ENCODE peak calls at places on chromosomes 4 and X, in nine cellular contexts. One of them, this sample, is unnamed.

GRCh38 chrX:132622130-132622529 is 133.3 kb upstream of the MBNL3 start:
- DNase-seq in H9: no peak
- DNase-seq in HCT116: peak; percentile 8
- DNase-seq in IMR-90: peak; percentile 35
- DNase-seq in neuronal stem cell: no peak
- DNase-seq in GM23248: peak; percentile 60
- DNase-seq in mesendoderm: peak; percentile 20
- DNase-seq in MM.1S: no peak
- DNase-seq in neural progenitor cell: no peak
- DNase-seq in this sample: peak; percentile 44

GRCh38 chr4:100966846-100967245 is 380.5 kb downstream of the PPP3CA start:
- DNase-seq in H9: no peak
- DNase-seq in HCT116: no peak
- DNase-seq in IMR-90: no peak
- DNase-seq in neuronal stem cell: no peak
- DNase-seq in GM23248: no peak
- DNase-seq in mesendoderm: no peak
- DNase-seq in MM.1S: no peak
- DNase-seq in neural progenitor cell: no peak
- DNase-seq in this sample: no peak

GRCh38 chr4:76987153-76987562 is 37.6 kb downstream of the SEPTIN11 start:
- DNase-seq in H9: no peak
- DNase-seq in HCT116: no peak
- DNase-seq in IMR-90: peak; percentile 99
- DNase-seq in neuronal stem cell: no peak
- DNase-seq in GM23248: peak; percentile 96
- DNase-seq in mesendoderm: peak; percentile 79
- DNase-seq in MM.1S: no peak
- DNase-seq in neural progenitor cell: no peak
- DNase-seq in this sample: peak; percentile 79

GRCh38 chrX:69387559-69388487 is 116.3 kb upstream of the NALF2 start:
- DNase-seq in H9: peak; percentile 88
- DNase-seq in HCT116: peak; percentile 31
- DNase-seq in IMR-90: peak; percentile 21
- DNase-seq in neuronal stem cell: peak; percentile 62
- DNase-seq in GM23248: peak; percentile 54
- DNase-seq in mesendoderm: peak; percentile 93
- DNase-seq in MM.1S: peak; percentile 22
- DNase-seq in neural progenitor cell: peak; percentile 92
- DNase-seq in this sample: peak; percentile 93

GRCh38 chrX:140766024-140766611 is 56.6 kb downstream of the LINC00632 start:
- DNase-seq in H9: peak; percentile 43
- DNase-seq in HCT116: no peak
- DNase-seq in IMR-90: peak; percentile 66
- DNase-seq in neuronal stem cell: peak; percentile 51
- DNase-seq in GM23248: peak; percentile 63
- DNase-seq in mesendoderm: peak; percentile 62
- DNase-seq in MM.1S: peak; percentile 62
- DNase-seq in neural progenitor cell: peak; percentile 68
- DNase-seq in this sample: peak; percentile 84

GRCh38 chrX:69018416-69019072 is 146.7 kb downstream of the PJA1 start:
- DNase-seq in H9: no peak
- DNase-seq in HCT116: no peak
- DNase-seq in IMR-90: no peak
- DNase-seq in neuronal stem cell: no peak
- DNase-seq in GM23248: no peak
- DNase-seq in mesendoderm: no peak
- DNase-seq in MM.1S: no peak
- DNase-seq in neural progenitor cell: no peak
- DNase-seq in this sample: peak; percentile 25

GRCh38 chr4:24956091-24956490 is 43.2 kb upstream of the CCDC149 start:
- DNase-seq in H9: no peak
- DNase-seq in HCT116: no peak
- DNase-seq in IMR-90: no peak
- DNase-seq in neuronal stem cell: no peak
- DNase-seq in GM23248: no peak
- DNase-seq in mesendoderm: peak; percentile 26
- DNase-seq in MM.1S: no peak
- DNase-seq in neural progenitor cell: no peak
- DNase-seq in this sample: no peak

GRCh38 chr4:3210467-3210866 is 38.5 kb upstream of the MSANTD1 start:
- DNase-seq in H9: no peak
- DNase-seq in HCT116: no peak
- DNase-seq in IMR-90: no peak
- DNase-seq in neuronal stem cell: no peak
- DNase-seq in GM23248: no peak
- DNase-seq in mesendoderm: no peak
- DNase-seq in MM.1S: no peak
- DNase-seq in neural progenitor cell: no peak
- DNase-seq in this sample: no peak

GRCh38 chr4:186192068-186192751 is 843 bp downstream of the CYP4V2 start:
- DNase-seq in H9: peak; percentile 59
- DNase-seq in HCT116: no peak
- DNase-seq in IMR-90: peak; percentile 48
- DNase-seq in neuronal stem cell: peak; percentile 29
- DNase-seq in GM23248: peak; percentile 66
- DNase-seq in mesendoderm: peak; percentile 73
- DNase-seq in MM.1S: peak; percentile 15
- DNase-seq in neural progenitor cell: peak; percentile 63
- DNase-seq in this sample: peak; percentile 80

GRCh38 chr4:156242390-156242789 is 288.7 kb upstream of the CTSO start:
- DNase-seq in H9: no peak
- DNase-seq in HCT116: no peak
- DNase-seq in IMR-90: no peak
- DNase-seq in neuronal stem cell: no peak
- DNase-seq in GM23248: no peak
- DNase-seq in mesendoderm: no peak
- DNase-seq in MM.1S: no peak
- DNase-seq in neural progenitor cell: no peak
- DNase-seq in this sample: no peak

GRCh38 chr4:8248091-8248490 is 21.5 kb upstream of the HTRA3 start:
- DNase-seq in H9: no peak
- DNase-seq in HCT116: no peak
- DNase-seq in IMR-90: no peak
- DNase-seq in neuronal stem cell: no peak
- DNase-seq in GM23248: no peak
- DNase-seq in mesendoderm: no peak
- DNase-seq in MM.1S: no peak
- DNase-seq in neural progenitor cell: no peak
- DNase-seq in this sample: no peak

GRCh38 chr4:146190393-146190910 is 14.9 kb downstream of the LSM6 start:
- DNase-seq in H9: no peak
- DNase-seq in HCT116: no peak
- DNase-seq in IMR-90: no peak
- DNase-seq in neuronal stem cell: no peak
- DNase-seq in GM23248: no peak
- DNase-seq in mesendoderm: no peak
- DNase-seq in MM.1S: no peak
- DNase-seq in neural progenitor cell: no peak
- DNase-seq in this sample: no peak

GRCh38 chr4:98473046-98473445 is 185.4 kb downstream of the TSPAN5 start:
- DNase-seq in H9: no peak
- DNase-seq in HCT116: no peak
- DNase-seq in IMR-90: peak; percentile 13
- DNase-seq in neuronal stem cell: no peak
- DNase-seq in GM23248: peak; percentile 47
- DNase-seq in mesendoderm: no peak
- DNase-seq in MM.1S: no peak
- DNase-seq in neural progenitor cell: no peak
- DNase-seq in this sample: no peak

GRCh38 chr4:115090483-115091075 is 22.8 kb downstream of the NDST4 start:
- DNase-seq in H9: no peak
- DNase-seq in HCT116: peak; percentile 32
- DNase-seq in IMR-90: peak; percentile 0
- DNase-seq in neuronal stem cell: peak; percentile 33
- DNase-seq in GM23248: peak; percentile 52
- DNase-seq in mesendoderm: peak; percentile 68
- DNase-seq in MM.1S: peak; percentile 64
- DNase-seq in neural progenitor cell: peak; percentile 61
- DNase-seq in this sample: no peak

GRCh38 chr4:2797545-2798305 is 4.8 kb downstream of the SH3BP2 start:
- DNase-seq in H9: no peak
- DNase-seq in HCT116: no peak
- DNase-seq in IMR-90: no peak
- DNase-seq in neuronal stem cell: no peak
- DNase-seq in GM23248: no peak
- DNase-seq in mesendoderm: no peak
- DNase-seq in MM.1S: no peak
- DNase-seq in neural progenitor cell: peak; percentile 1
- DNase-seq in this sample: no peak

GRCh38 chr4:94419956-94420355 is 31.8 kb upstream of the PDLIM5 start:
- DNase-seq in H9: no peak
- DNase-seq in HCT116: no peak
- DNase-seq in IMR-90: peak; percentile 78
- DNase-seq in neuronal stem cell: no peak
- DNase-seq in GM23248: peak; percentile 88
- DNase-seq in mesendoderm: peak; percentile 91
- DNase-seq in MM.1S: no peak
- DNase-seq in neural progenitor cell: no peak
- DNase-seq in this sample: no peak

DNA sequence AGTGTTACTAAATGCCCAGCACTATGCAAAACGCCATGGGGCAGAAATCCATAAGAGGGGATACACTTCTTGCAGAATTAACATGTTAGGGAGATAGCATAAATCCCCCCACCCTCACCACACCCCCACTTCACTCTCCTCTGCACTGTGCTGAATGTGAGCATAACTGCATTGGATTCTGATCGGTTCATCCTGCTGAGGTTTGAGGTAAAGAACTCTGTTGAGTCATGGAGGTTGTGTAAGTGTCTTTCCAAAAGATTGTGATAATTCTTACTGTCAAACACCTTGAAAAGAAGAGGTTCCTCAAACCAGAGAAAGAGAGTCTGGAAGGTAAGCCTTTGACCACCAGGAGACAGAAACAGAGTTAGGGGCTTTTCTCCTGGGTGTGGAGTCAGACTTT is 43.6 kb downstream of the RBM47 start:
- DNase-seq in H9: no peak
- DNase-seq in HCT116: no peak
- DNase-seq in IMR-90: peak; percentile 47
- DNase-seq in neuronal stem cell: no peak
- DNase-seq in GM23248: peak; percentile 54
- DNase-seq in mesendoderm: no peak
- DNase-seq in MM.1S: no peak
- DNase-seq in neural progenitor cell: no peak
- DNase-seq in this sample: no peak
- H3K9ac ChIP-seq in H9: no peak overlapping the region
- H3K9ac ChIP-seq in HCT116: no peak overlapping the region
- H3K9ac ChIP-seq in IMR-90: no peak overlapping the region
- H3K9ac ChIP-seq in neuronal stem cell: no peak overlapping the region
- H3K9ac ChIP-seq in GM23248: no peak overlapping the region
- H3K9ac ChIP-seq in mesendoderm: no peak overlapping the region
- H3K9ac ChIP-seq in MM.1S: no peak overlapping the region
- H3K9ac ChIP-seq in neural progenitor cell: no peak overlapping the region
- H3K9ac ChIP-seq in this sample: no peak overlapping the region

GRCh38 chrX:44698328-44698727 is 145.5 kb upstream of the DUSP21 start:
- DNase-seq in H9: no peak
- DNase-seq in HCT116: no peak
- DNase-seq in IMR-90: no peak
- DNase-seq in neuronal stem cell: no peak
- DNase-seq in GM23248: no peak
- DNase-seq in mesendoderm: no peak
- DNase-seq in MM.1S: no peak
- DNase-seq in neural progenitor cell: peak; percentile 36
- DNase-seq in this sample: no peak
- H3K4me1 ChIP-seq in H9: no peaks in the 10 kb centered on the region
- H3K4me1 ChIP-seq in HCT116: no peaks in the 10 kb centered on the region
- H3K4me1 ChIP-seq in IMR-90: no peaks in the 10 kb centered on the region
- H3K4me1 ChIP-seq in neuronal stem cell: no peaks in the 10 kb centered on the region
- H3K4me1 ChIP-seq in GM23248: no peaks in the 10 kb centered on the region
- H3K4me1 ChIP-seq in mesendoderm: no peaks in the 10 kb centered on the region
- H3K4me1 ChIP-seq in MM.1S: no peaks in the 10 kb centered on the region
- H3K4me1 ChIP-seq in neural progenitor cell: no peaks in the 10 kb centered on the region
- H3K4me1 ChIP-seq in this sample: no peaks in the 10 kb centered on the region

GRCh38 chr4:153789741-153790651 is 1.1 kb upstream of the SFRP2 start:
- DNase-seq in H9: peak; percentile 97
- DNase-seq in HCT116: no peak
- DNase-seq in IMR-90: no peak
- DNase-seq in neuronal stem cell: peak; percentile 75
- DNase-seq in GM23248: peak; percentile 60
- DNase-seq in mesendoderm: peak; percentile 93
- DNase-seq in MM.1S: no peak
- DNase-seq in neural progenitor cell: peak; percentile 88
- DNase-seq in this sample: peak; percentile 96
- H3K9ac ChIP-seq in H9: peak overlapping the region; percentile 78
- H3K9ac ChIP-seq in HCT116: no peak overlapping the region
- H3K9ac ChIP-seq in IMR-90: no peak overlapping the region
- H3K9ac ChIP-seq in neuronal stem cell: peak overlapping the region; percentile 78
- H3K9ac ChIP-seq in GM23248: no peak overlapping the region
- H3K9ac ChIP-seq in mesendoderm: peak overlapping the region; percentile 53
- H3K9ac ChIP-seq in MM.1S: no peak overlapping the region
- H3K9ac ChIP-seq in neural progenitor cell: peak overlapping the region; percentile 60
- H3K9ac ChIP-seq in this sample: no peak overlapping the region

GRCh38 chr4:139550724-139551429 is 5.1 kb downstream of the SETD7 start:
- DNase-seq in H9: peak; percentile 45
- DNase-seq in HCT116: no peak
- DNase-seq in IMR-90: peak; percentile 45
- DNase-seq in neuronal stem cell: no peak
- DNase-seq in GM23248: peak; percentile 41
- DNase-seq in mesendoderm: peak; percentile 96
- DNase-seq in MM.1S: no peak
- DNase-seq in neural progenitor cell: peak; percentile 40
- DNase-seq in this sample: peak; percentile 84

GRCh38 chr4:139554726-139555072 is 1.3 kb downstream of the SETD7 start:
- DNase-seq in H9: no peak
- DNase-seq in HCT116: no peak
- DNase-seq in IMR-90: no peak
- DNase-seq in neuronal stem cell: no peak
- DNase-seq in GM23248: no peak
- DNase-seq in mesendoderm: no peak
- DNase-seq in MM.1S: no peak
- DNase-seq in neural progenitor cell: no peak
- DNase-seq in this sample: no peak

GRCh38 chr4:139553751-139554670 is 2.0 kb downstream of the SETD7 start:
- DNase-seq in H9: no peak
- DNase-seq in HCT116: no peak
- DNase-seq in IMR-90: no peak
- DNase-seq in neuronal stem cell: no peak
- DNase-seq in GM23248: peak; percentile 20
- DNase-seq in mesendoderm: peak; percentile 62
- DNase-seq in MM.1S: no peak
- DNase-seq in neural progenitor cell: no peak
- DNase-seq in this sample: no peak

GRCh38 chr4:139552908-139553307 is 3.1 kb downstream of the SETD7 start:
- DNase-seq in H9: no peak
- DNase-seq in HCT116: no peak
- DNase-seq in IMR-90: no peak
- DNase-seq in neuronal stem cell: no peak
- DNase-seq in GM23248: no peak
- DNase-seq in mesendoderm: no peak
- DNase-seq in MM.1S: no peak
- DNase-seq in neural progenitor cell: no peak
- DNase-seq in this sample: no peak

DNA sequence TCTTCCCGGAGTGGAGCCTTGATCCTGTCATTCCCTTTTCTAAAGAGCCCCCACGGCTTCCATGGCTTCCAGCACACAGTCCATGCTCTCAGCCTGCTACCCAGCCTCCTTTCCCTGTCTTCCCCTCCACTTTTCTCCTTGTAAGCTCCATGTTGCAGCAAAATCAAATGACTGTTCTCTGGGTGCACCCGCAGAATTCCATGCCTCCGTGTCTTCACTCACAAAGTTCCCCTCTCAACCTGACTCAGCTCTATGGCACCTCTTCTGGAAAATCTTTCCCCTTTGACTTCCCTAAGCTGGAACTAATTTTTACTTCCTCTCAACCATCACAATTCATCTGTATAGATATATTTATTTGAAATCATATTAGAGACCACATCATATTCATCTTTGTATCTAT is 3.5 kb downstream of the SETD7 start:
- DNase-seq in H9: no peak
- DNase-seq in HCT116: no peak
- DNase-seq in IMR-90: peak; percentile 53
- DNase-seq in neuronal stem cell: no peak
- DNase-seq in GM23248: peak; percentile 85
- DNase-seq in mesendoderm: peak; percentile 37
- DNase-seq in MM.1S: no peak
- DNase-seq in neural progenitor cell: no peak
- DNase-seq in this sample: peak; percentile 57
- H3K4me1 ChIP-seq in H9: no peaks in the 10 kb centered on the region
- H3K4me1 ChIP-seq in HCT116: peaks cover 21% of the 10 kb centered on the region
- H3K4me1 ChIP-seq in IMR-90: peaks cover 9% of the 10 kb centered on the region
- H3K4me1 ChIP-seq in neuronal stem cell: peaks cover 10% of the 10 kb centered on the region
- H3K4me1 ChIP-seq in GM23248: peaks cover 38% of the 10 kb centered on the region
- H3K4me1 ChIP-seq in mesendoderm: peaks cover 18% of the 10 kb centered on the region
- H3K4me1 ChIP-seq in MM.1S: peaks cover 12% of the 10 kb centered on the region
- H3K4me1 ChIP-seq in neural progenitor cell: peaks cover 24% of the 10 kb centered on the region
- H3K4me1 ChIP-seq in this sample: peaks cover 17% of the 10 kb centered on the region

This sample was measured in endodermal cell.